ENCODE peak calls at places on chromosomes 13 and 19, in ten cellular contexts. U is neuronal stem cell, D is endodermal cell, N is PC-3, O is adipocyte, F is H9, M is SK-N-SH, Z is HCT116, Y is endothelial cell of umbilical vein, R is mesendoderm. H is an unnamed sample. For H3K27me3, the result is how much of the 10 kb centered on the place peaks cover.

GRCh38 chr19:49214701-49215100 is 57.1 kb downstream of the TRPM4 start:
- DNase-seq in Z (no peak), U (no peak), D (no peak), O (no peak), M (no peak), R (no peak), N (no peak), F (no peak), Y (no peak), H (no peak)

GRCh38 chr19:3849092-3849491 is 19.7 kb downstream of the ZFR2 start:
- DNase-seq in U (no peak), D (peak), M (peak), N (peak), F (peak), Z (peak), O (no peak), R (peak), Y (peak), H (no peak)

GRCh38 chr13:40488869-40489391 is 177.5 kb downstream of the FOXO1 start:
- DNase-seq in Y (no peak), N (no peak), D (no peak), Z (no peak), U (no peak), M (no peak), O (no peak), F (no peak), R (no peak), H (no peak)

GRCh38 chr19:23956051-23956450 is 41.4 kb downstream of the ZNF726 start:
- DNase-seq in M (no peak), R (no peak), D (no peak), U (no peak), F (no peak), O (no peak), N (no peak), Y (no peak), Z (no peak), H (no peak)

GRCh38 chr13:62879071-62879470 is 1463.4 kb upstream of the PCDH20 start:
- DNase-seq in D (no peak), N (peak), F (no peak), O (peak), Z (no peak), M (no peak), R (no peak), U (no peak), Y (no peak), H (no peak)

GRCh38 chr19:19537321-19538048 is 580 bp upstream of the CILP2 start:
- DNase-seq in F (peak), O (no peak), R (no peak), U (no peak), M (no peak), N (peak), Y (no peak), D (peak), Z (no peak), H (no peak)

GRCh38 chr19:49746206-49746958 is 16.7 kb downstream of the TSKS start:
- DNase-seq in R (peak), M (peak), O (peak), U (no peak), F (peak), Z (peak), D (peak), Y (peak), N (peak), H (peak)

GRCh38 chr19:2171349-2172145 is 7.8 kb downstream of the DOT1L start:
- DNase-seq in F (peak), U (no peak), Y (no peak), N (no peak), D (peak), Z (no peak), R (peak), M (peak), O (no peak), H (no peak)

GRCh38 chr19:3249408-3249807 is 24.9 kb downstream of the CELF5 start:
- DNase-seq in M (peak), Y (no peak), O (no peak), Z (peak), F (peak), D (peak), N (peak), R (peak), U (no peak), H (no peak)

GRCh38 chr13:95497307-95497943 is 55.1 kb upstream of the CLDN10 start:
- DNase-seq in F (no peak), Y (peak), Z (no peak), U (no peak), D (no peak), O (no peak), R (no peak), N (no peak), M (peak), H (no peak)

DNA sequence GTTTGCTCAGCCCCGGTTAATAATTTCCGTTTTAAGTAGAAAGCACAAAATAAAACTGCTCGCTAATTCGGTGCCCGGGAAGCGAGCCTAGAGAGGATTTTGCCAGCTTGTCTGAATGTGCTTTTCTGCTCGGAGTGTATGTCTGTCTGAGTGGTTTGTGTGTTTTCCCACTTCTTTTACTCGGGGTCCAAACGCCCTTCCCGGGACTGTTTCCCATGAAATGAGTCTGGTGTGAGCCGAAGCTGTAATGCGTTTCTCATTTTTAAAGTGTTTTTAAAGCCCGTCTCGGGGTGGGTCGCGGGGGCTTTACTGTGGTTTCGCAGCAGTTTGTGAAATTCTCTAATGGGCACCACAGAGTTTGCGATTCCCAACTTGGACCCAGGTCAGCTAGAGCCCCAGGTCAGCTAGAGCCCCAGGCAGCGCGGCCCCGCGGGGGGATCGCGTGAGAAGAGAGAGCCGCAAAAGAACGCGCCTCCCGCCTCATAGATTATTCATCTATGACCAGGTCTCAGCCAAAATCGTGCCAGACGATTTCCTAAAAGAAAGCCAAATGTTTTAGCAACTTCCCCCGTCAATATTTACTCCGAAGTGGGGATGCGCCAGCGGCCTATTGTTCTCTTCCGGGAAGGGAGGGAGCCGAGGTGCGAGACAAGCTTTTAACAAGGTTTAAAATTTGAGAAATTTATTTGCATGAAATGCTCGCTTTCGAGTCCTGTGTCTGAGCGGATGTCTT is 2.0 kb downstream of the ZIC2 start:
- DNase-seq in R (peak), O (no peak), F (peak), Y (no peak), Z (no peak), U (no peak), M (peak), D (peak), N (no peak), H (no peak)
- H3K27me3 ChIP-seq in R (under half), O (half or more), F (under half), Y (half or more), Z (under half), U (under half), M (half or more), D (under half), N (half or more), H (half or more)

GRCh38 chr19:53394522-53394973 is 401 bp upstream of the ZNF765 start:
- DNase-seq in O (peak), Z (no peak), M (peak), Y (no peak), R (peak), U (no peak), N (peak), F (peak), D (peak), H (no peak)
- H3K9ac ChIP-seq in O (peak), Z (no peak), M (peak), Y (peak), R (peak), U (no peak), N (peak), F (no peak), D (peak), H (peak)

GRCh38 chr13:87675851-87676250 is 4.7 kb downstream of the SLITRK5 start:
- DNase-seq in M (peak), Y (no peak), R (no peak), F (no peak), Z (no peak), O (no peak), N (no peak), U (no peak), D (no peak), H (no peak)
- H3K27me3 ChIP-seq in M (half or more), Y (half or more), R (under half), F (under half), Z (under half), O (under half), N (under half), U (under half), D (half or more), H (half or more)

GRCh38 chr19:14505488-14506239 is 9.7 kb upstream of the GIPC1 start:
- DNase-seq in M (peak), Z (peak), D (peak), R (peak), Y (peak), O (peak), N (peak), U (no peak), F (peak), H (peak)
- H3K9ac ChIP-seq in M (peak), Z (peak), D (no peak), R (no peak), Y (no peak), O (peak), N (peak), U (no peak), F (no peak), H (peak)

GRCh38 chr19:7860902-7861618 is 13.1 kb downstream of the PRR36 start:
- DNase-seq in M (no peak), D (no peak), Y (no peak), R (no peak), U (no peak), N (no peak), F (peak), O (no peak), Z (no peak), H (no peak)

GRCh38 chr19:7862413-7862951 is 11.7 kb downstream of the PRR36 start:
- DNase-seq in U (peak), O (peak), D (peak), M (peak), R (peak), N (no peak), F (peak), Z (peak), Y (peak), H (peak)

GRCh38 chr19:7861619-7862412 is 12.4 kb downstream of the PRR36 start:
- DNase-seq in F (peak), U (no peak), Z (no peak), M (no peak), N (no peak), D (peak), O (no peak), R (no peak), Y (no peak), H (no peak)

GRCh38 chr19:7859766-7860165 is 14.4 kb downstream of the PRR36 start:
- DNase-seq in Z (no peak), F (peak), Y (no peak), M (no peak), U (no peak), D (no peak), N (no peak), R (no peak), O (no peak), H (no peak)

DNA sequence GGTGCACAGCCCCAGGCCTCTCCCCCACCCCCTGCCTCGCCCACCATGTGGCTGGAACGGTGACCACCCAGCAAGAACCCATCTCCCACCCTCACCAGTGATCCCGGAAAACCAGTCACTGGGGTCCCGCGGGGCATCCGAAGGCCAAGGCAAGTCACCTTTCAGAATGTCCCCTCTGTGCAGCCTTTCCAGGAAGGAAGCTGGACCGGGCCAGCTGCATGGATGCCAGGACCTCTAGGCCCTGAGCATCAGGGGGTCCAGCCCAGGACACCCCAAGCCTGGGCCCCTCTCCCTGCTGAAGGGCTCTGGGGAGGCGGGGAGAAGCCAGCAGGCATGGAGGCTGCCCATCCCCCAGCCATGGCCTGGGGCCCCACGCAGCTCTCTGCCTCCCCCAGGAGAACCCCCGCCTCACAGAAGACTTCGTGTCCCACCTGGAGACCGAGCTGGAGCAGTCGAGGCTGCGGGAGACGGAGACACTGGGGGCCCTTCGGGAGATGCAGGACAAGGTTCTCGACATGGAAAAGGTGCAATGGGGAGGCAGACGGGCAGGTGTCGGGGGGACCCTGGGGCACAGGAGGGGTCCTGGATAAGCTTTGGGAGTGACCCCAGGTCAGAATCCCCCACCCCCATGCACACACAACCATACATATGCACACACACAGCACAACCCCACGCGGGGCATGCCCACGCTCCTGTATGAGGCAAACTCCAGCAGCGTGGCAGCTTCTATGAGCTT is 13.9 kb downstream of the PRR36 start:
- DNase-seq in D (no peak), F (peak), Z (no peak), R (no peak), N (no peak), U (no peak), Y (no peak), O (no peak), M (no peak), H (no peak)
- H3K27me3 ChIP-seq in D (half or more), F (under half), Z (under half), R (under half), N (under half), U (under half), Y (under half), O (under half), M (under half), H (under half)